ENCODE peak calls at places on chromosomes 6 and 20, in ten cellular contexts. B, W, N, Y, A, T, H, M, G and Q are unnamed samples. For H3K4me1, the result is how much of the 10 kb centered on the place peaks cover.

GRCh38 chr6:13478525-13478962 is 8.9 kb downstream of the GFOD1 start:
- DNase-seq in Y (no peak), W (no peak), N (peak), M (no peak), H (no peak), T (no peak), G (no peak), A (no peak), B (no peak), Q (no peak)

GRCh38 chr6:24581084-24581669 is 64.8 kb downstream of the KIAA0319 start:
- DNase-seq in W (peak), Y (peak), G (peak), B (peak), T (peak), N (peak), H (peak), A (peak), M (peak), Q (peak)

GRCh38 chr6:5411414-5411813 is 150.1 kb downstream of the FARS2 start:
- DNase-seq in N (no peak), W (no peak), Y (no peak), A (no peak), G (no peak), H (no peak), T (no peak), B (no peak), M (no peak), Q (no peak)

GRCh38 chr6:38319259-38320255 is 320.2 kb downstream of the BTBD9 start:
- DNase-seq in G (no peak), N (no peak), T (no peak), M (no peak), B (peak), W (no peak), A (no peak), H (no peak), Y (no peak), Q (no peak)

GRCh38 chr6:17577059-17577458 is 23.0 kb upstream of the FAM8A1 start:
- DNase-seq in G (no peak), B (no peak), M (no peak), Y (no peak), W (no peak), T (no peak), A (no peak), N (no peak), H (no peak), Q (no peak)

GRCh38 chr20:19460386-19460785 is 247.9 kb downstream of the SLC24A3 start:
- DNase-seq in H (no peak), G (no peak), B (peak), W (no peak), T (no peak), N (no peak), A (no peak), Y (no peak), M (peak), Q (no peak)

GRCh38 chr6:16546851-16547250 is 214.4 kb downstream of the ATXN1 start:
- DNase-seq in A (no peak), T (no peak), H (no peak), W (no peak), G (no peak), M (no peak), N (no peak), Y (no peak), B (no peak), Q (no peak)

GRCh38 chr6:27096834-27097511 is 150.5 kb upstream of the PRSS16 start:
- DNase-seq in H (peak), M (peak), W (peak), G (no peak), Y (no peak), A (no peak), T (no peak), N (no peak), B (peak), Q (peak)

GRCh38 chr6:21022343-21023107 is 488.3 kb downstream of the CDKAL1 start:
- DNase-seq in W (peak), Y (no peak), B (peak), M (peak), H (no peak), A (no peak), G (no peak), N (no peak), T (no peak), Q (no peak)

GRCh38 chr6:113642714-113643442 is 214.3 kb upstream of the MARCKS start:
- DNase-seq in W (peak), G (no peak), N (peak), B (peak), H (peak), A (no peak), T (no peak), Y (peak), M (no peak), Q (no peak)

GRCh38 chr20:34515484-34516037 is 661 bp upstream of the DYNLRB1 start:
- DNase-seq in B (no peak), Y (peak), M (peak), A (peak), N (peak), H (no peak), W (peak), T (peak), G (peak), Q (peak)

GRCh38 chr6:46932526-46932925 is 10.8 kb upstream of the ADGRF5 start:
- DNase-seq in A (no peak), N (no peak), T (no peak), Y (no peak), H (no peak), G (no peak), B (no peak), W (no peak), M (peak), Q (no peak)

GRCh38 chr6:119361209-119361608 is 11.6 kb upstream of the MAN1A1 start:
- DNase-seq in G (no peak), Y (no peak), N (no peak), M (no peak), T (no peak), B (no peak), H (no peak), W (no peak), A (no peak), Q (no peak)

GRCh38 chr20:44075191-44075949 is 111.6 kb downstream of the JPH2 start:
- DNase-seq in N (no peak), Y (no peak), G (no peak), A (no peak), B (no peak), H (no peak), W (no peak), M (no peak), T (no peak), Q (no peak)

GRCh38 chr6:134911532-134911931 is 38.4 kb downstream of the ALDH8A1 start:
- DNase-seq in B (peak), M (peak), G (no peak), A (no peak), W (no peak), H (no peak), N (no peak), T (no peak), Y (no peak), Q (no peak)

GRCh38 chr6:127971945-127972391 is 71.1 kb upstream of the THEMIS start:
- DNase-seq in H (no peak), W (no peak), T (no peak), M (peak), B (peak), A (no peak), G (no peak), Y (no peak), N (no peak), Q (no peak)

GRCh38 chr20:51372176-51372803 is 170.2 kb downstream of the NFATC2 start:
- DNase-seq in N (peak), W (peak), Y (peak), B (peak), T (peak), G (peak), H (peak), A (peak), M (peak), Q (peak)

GRCh38 chr6:153729189-153729588 is 309.9 kb upstream of the OPRM1 start:
- DNase-seq in N (no peak), G (no peak), H (no peak), W (no peak), A (no peak), B (no peak), T (no peak), M (no peak), Y (no peak), Q (no peak)

GRCh38 chr6:168388641-168389633 is 52.0 kb upstream of the SMOC2 start:
- DNase-seq in B (no peak), H (no peak), T (no peak), M (no peak), N (no peak), Y (peak), W (peak), G (peak), A (no peak), Q (no peak)

GRCh38 chr20:48638546-48638945 is 189.3 kb downstream of the PREX1 start:
- DNase-seq in M (peak), N (no peak), A (no peak), H (no peak), G (no peak), T (no peak), W (no peak), B (peak), Y (no peak), Q (no peak)

GRCh38 chr6:169702640-169703246 is 817 bp downstream of the C6orf120 start:
- DNase-seq in T (peak), A (peak), N (peak), B (no peak), G (no peak), Y (no peak), H (no peak), M (no peak), W (peak), Q (peak)

GRCh38 chr6:152952045-152952444 is 30.8 kb downstream of the FBXO5 start:
- DNase-seq in B (peak), M (peak), W (no peak), Y (no peak), H (no peak), N (no peak), T (no peak), G (no peak), A (no peak), Q (no peak)

GRCh38 chr6:125529061-125529460 is 220.4 kb upstream of the HEY2 start:
- DNase-seq in H (no peak), N (no peak), G (no peak), Y (no peak), A (no peak), B (no peak), M (no peak), W (no peak), T (no peak), Q (no peak)

GRCh38 chr6:125699591-125699990 is 49.8 kb upstream of the HEY2 start:
- DNase-seq in Y (no peak), G (no peak), A (no peak), M (no peak), B (no peak), W (no peak), N (no peak), T (no peak), H (no peak), Q (no peak)

GRCh38 chr6:169288591-169288990 is 34.9 kb upstream of the THBS2 start:
- DNase-seq in Y (no peak), G (no peak), N (no peak), W (no peak), T (peak), A (peak), M (peak), H (peak), B (peak), Q (no peak)

GRCh38 chr6:126267621-126268020 is 72.3 kb upstream of the CENPW start:
- DNase-seq in T (no peak), B (no peak), Y (no peak), H (no peak), M (peak), W (no peak), G (no peak), A (peak), N (no peak), Q (no peak)

GRCh38 chr6:36196049-36196879 is at the start of gene BRPF3:
- DNase-seq in W (peak), N (peak), G (peak), M (peak), A (peak), H (peak), Y (peak), T (peak), B (peak), Q (peak)

GRCh38 chr6:36197739-36198221 is 1.2 kb downstream of the BRPF3 start:
- DNase-seq in W (peak), A (peak), N (no peak), G (no peak), M (no peak), B (no peak), H (no peak), T (no peak), Y (peak), Q (no peak)

GRCh38 chr6:36198986-36199385 is 2.4 kb downstream of the BRPF3 start:
- DNase-seq in M (no peak), G (no peak), W (no peak), A (no peak), H (no peak), N (no peak), T (no peak), B (no peak), Y (no peak), Q (no peak)

GRCh38 chr6:36195471-36196048 is 984 bp upstream of the BRPF3 start:
- DNase-seq in M (no peak), B (peak), W (no peak), H (no peak), A (no peak), N (peak), T (no peak), G (no peak), Y (no peak), Q (no peak)

DNA sequence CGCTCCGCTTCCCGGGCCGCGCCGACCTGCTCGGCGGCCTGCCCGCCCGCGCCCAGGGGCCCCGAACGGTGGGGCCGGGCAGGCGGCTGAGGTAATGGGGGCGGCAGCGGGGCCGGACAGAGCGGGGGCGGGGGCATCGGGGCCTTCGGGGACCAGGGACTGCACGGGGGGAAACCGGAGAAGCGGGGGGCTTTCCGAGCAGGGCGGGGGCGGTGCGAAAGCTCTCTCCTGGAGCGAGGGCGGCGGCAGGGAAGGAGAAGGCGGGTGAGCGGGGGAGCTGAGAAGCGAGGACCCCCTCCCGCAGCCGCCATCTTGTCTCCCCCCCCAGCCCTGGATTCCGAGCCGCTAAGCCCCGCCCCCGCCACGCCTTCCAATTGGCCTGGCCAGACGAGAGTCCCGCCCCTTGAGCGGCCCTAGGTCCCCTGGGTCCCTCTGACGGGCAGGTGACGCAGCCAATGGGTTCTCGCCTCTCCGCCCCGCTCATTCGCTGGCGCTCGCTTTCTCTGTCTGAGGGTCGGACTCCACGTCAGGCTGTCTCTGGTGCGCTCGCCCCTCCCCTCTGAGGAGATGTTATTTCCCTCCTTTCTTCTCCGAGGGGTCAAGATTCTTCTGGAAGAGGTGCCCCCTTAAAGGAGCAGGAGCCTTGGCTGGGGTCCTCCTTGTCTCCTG is 470 bp downstream of the BRPF3 start:
- DNase-seq in T (peak), B (peak), G (peak), Y (peak), N (peak), M (peak), W (peak), H (peak), A (peak), Q (peak)
- H3K4me3 ChIP-seq in T (peak), B (peak), G (peak), Y (peak), N (peak), M (peak), W (peak), H (peak), A (peak), Q (peak)

GRCh38 chr6:30515967-30516753 is 26.9 kb downstream of the HLA-E start:
- DNase-seq in N (peak), T (peak), H (peak), Y (peak), M (peak), A (peak), W (peak), B (peak), G (peak), Q (peak)
- H3K4me1 ChIP-seq in N (under half), T (under half), H (under half), Y (under half), M (under half), A (under half), W (under half), B (under half), G (under half), Q (under half)

DNA sequence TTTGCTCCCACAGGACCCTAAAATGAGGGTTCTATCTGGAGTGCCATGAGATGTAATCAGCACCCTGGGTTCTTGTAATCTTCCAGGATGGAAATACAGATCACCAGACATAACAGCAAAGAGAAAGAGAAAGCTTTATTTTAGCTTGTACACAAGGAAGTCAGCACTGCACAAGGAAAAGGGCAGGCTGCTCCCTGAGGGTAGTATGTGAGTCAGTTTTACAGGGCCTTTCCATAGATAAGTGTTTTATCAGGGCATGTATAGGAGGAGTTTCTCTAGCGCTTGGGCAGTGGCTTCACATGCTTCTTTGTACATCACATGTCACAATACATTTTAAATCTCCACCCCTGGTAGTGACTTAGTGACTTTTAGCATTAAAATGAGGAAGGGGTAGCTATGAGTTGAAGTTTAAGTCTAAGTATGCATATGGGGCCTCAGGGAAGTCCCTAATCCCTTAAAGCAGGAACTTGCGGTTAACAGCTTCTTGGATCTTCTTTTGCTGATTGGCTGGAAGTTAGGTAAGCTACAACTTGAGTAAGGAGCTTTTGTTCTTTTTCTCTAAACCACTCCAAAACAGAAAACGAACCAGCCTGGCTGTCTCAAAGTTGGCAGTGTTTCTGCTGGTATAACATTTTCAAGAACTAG is 60.0 kb downstream of the MRAP2 start:
- DNase-seq in T (no peak), N (peak), H (no peak), A (no peak), W (no peak), Y (no peak), M (no peak), B (no peak), G (no peak), Q (no peak)
- H3K27ac ChIP-seq in T (no peak), N (no peak), H (no peak), A (no peak), W (no peak), Y (no peak), M (no peak), B (no peak), G (peak), Q (no peak)

DNA sequence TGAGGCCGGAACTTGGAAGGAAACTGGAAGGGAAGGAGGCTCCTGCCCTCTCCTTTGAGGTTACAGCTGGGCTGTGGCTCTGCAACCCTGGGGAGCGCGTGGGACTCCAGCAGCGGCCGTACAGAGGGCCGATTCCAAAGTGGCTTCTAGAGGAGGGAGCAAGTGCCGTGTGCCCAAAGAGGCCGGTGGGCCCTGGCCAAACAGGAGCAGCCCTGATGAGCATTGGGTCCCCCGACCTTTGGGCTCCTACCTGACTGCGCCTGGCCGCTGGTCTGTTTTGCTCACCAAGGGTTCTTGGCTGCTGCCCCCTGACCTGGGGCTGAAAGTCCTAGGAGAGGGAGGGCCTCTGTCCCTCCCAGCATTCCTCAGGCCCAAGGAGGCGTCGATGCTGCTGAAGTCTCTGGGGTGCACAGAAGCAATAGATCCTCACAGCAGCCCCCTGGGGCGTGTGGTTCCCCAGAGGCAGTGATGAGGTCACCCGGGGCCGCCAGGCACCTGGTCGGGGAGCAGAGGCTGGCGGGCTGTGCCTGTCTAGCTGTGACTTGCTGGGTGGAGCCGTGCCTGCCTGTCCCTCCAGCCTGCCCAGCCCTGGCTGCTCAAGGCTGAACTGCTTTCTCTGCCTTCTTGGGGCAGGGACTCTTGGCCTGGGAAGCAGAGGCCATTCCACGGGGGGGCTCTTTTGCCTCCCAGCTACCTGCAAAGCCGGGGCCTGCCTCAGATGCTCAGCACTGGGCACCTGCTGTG is 9.8 kb downstream of the RBM38 start:
- DNase-seq in N (peak), T (no peak), Y (no peak), A (no peak), W (no peak), H (peak), B (no peak), G (peak), M (no peak), Q (peak)
- H3K4me3 ChIP-seq in N (peak), T (no peak), Y (no peak), A (no peak), W (no peak), H (no peak), B (no peak), G (no peak), M (no peak), Q (no peak)